ENCODE peak calls at places on chromosomes 7 and 10, in eight cellular contexts. One of them, this sample, is unnamed.

GRCh38 chr7:102236592-102237287 is 49.9 kb upstream of the SH2B2 start:
- DNase-seq in activated T-helper 1 cell treated with anti-CD3 and anti-CD28 coated beads, Interleukin-12 subunit alpha, Interleukin-12 subunit beta, Interleukin-2, Interleukin-4 antibody, amounts not matched to agents 30 ng/mL and 10 ng/mL and 1 ng/mL, durations not matched to agents 14 hours and 24 hours and 36 hours: peak; percentile 22
- DNase-seq in MCF 10A: peak; percentile 66
- DNase-seq in posterior cingulate gyrus: peak; percentile 65
- DNase-seq in bronchial epithelial cell: peak; percentile 26
- DNase-seq in BE2C: peak; percentile 76
- DNase-seq in NCI-H1092 treated with DMSO at 0.1 percent for 48 hours: peak; percentile 53
- DNase-seq in brain pericyte: peak; percentile 77
- DNase-seq in this sample: peak; percentile 85

GRCh38 chr7:156232931-156233705 is 407.5 kb upstream of the RNF32 start:
- DNase-seq in MCF 10A: no peak
- DNase-seq in NCI-H1092 treated with DMSO at 0.1 percent for 48 hours: no peak
- DNase-seq in BE2C: no peak
- DNase-seq in brain pericyte: no peak
- DNase-seq in bronchial epithelial cell: no peak
- DNase-seq in activated T-helper 1 cell treated with anti-CD3 and anti-CD28 coated beads, Interleukin-12 subunit alpha, Interleukin-12 subunit beta, Interleukin-2, Interleukin-4 antibody, amounts not matched to agents 30 ng/mL and 10 ng/mL and 1 ng/mL, durations not matched to agents 14 hours and 24 hours and 36 hours: no peak
- DNase-seq in posterior cingulate gyrus: no peak
- DNase-seq in this sample: no peak

GRCh38 chr7:108368466-108368865 is 87.8 kb downstream of the NRCAM start:
- DNase-seq in brain pericyte: no peak
- DNase-seq in posterior cingulate gyrus: no peak
- DNase-seq in activated T-helper 1 cell treated with anti-CD3 and anti-CD28 coated beads, Interleukin-12 subunit alpha, Interleukin-12 subunit beta, Interleukin-2, Interleukin-4 antibody, amounts not matched to agents 30 ng/mL and 10 ng/mL and 1 ng/mL, durations not matched to agents 14 hours and 24 hours and 36 hours: no peak
- DNase-seq in MCF 10A: no peak
- DNase-seq in BE2C: no peak
- DNase-seq in bronchial epithelial cell: no peak
- DNase-seq in NCI-H1092 treated with DMSO at 0.1 percent for 48 hours: peak; percentile 42
- DNase-seq in this sample: no peak

GRCh38 chr10:42958142-42958868 is 118.6 kb upstream of the RET start:
- DNase-seq in bronchial epithelial cell: no peak
- DNase-seq in BE2C: peak; percentile 52
- DNase-seq in posterior cingulate gyrus: no peak
- DNase-seq in brain pericyte: no peak
- DNase-seq in activated T-helper 1 cell treated with anti-CD3 and anti-CD28 coated beads, Interleukin-12 subunit alpha, Interleukin-12 subunit beta, Interleukin-2, Interleukin-4 antibody, amounts not matched to agents 30 ng/mL and 10 ng/mL and 1 ng/mL, durations not matched to agents 14 hours and 24 hours and 36 hours: no peak
- DNase-seq in NCI-H1092 treated with DMSO at 0.1 percent for 48 hours: no peak
- DNase-seq in MCF 10A: no peak
- DNase-seq in this sample: no peak

GRCh38 chr10:126459032-126459831 is 71.0 kb upstream of the ADAM12 start:
- DNase-seq in NCI-H1092 treated with DMSO at 0.1 percent for 48 hours: no peak
- DNase-seq in bronchial epithelial cell: peak; percentile 53
- DNase-seq in posterior cingulate gyrus: no peak
- DNase-seq in activated T-helper 1 cell treated with anti-CD3 and anti-CD28 coated beads, Interleukin-12 subunit alpha, Interleukin-12 subunit beta, Interleukin-2, Interleukin-4 antibody, amounts not matched to agents 30 ng/mL and 10 ng/mL and 1 ng/mL, durations not matched to agents 14 hours and 24 hours and 36 hours: no peak
- DNase-seq in BE2C: no peak
- DNase-seq in brain pericyte: peak; percentile 66
- DNase-seq in MCF 10A: peak; percentile 96
- DNase-seq in this sample: no peak

GRCh38 chr10:89589091-89589725 is 53.8 kb upstream of the SLC16A12 start:
- DNase-seq in brain pericyte: no peak
- DNase-seq in NCI-H1092 treated with DMSO at 0.1 percent for 48 hours: no peak
- DNase-seq in activated T-helper 1 cell treated with anti-CD3 and anti-CD28 coated beads, Interleukin-12 subunit alpha, Interleukin-12 subunit beta, Interleukin-2, Interleukin-4 antibody, amounts not matched to agents 30 ng/mL and 10 ng/mL and 1 ng/mL, durations not matched to agents 14 hours and 24 hours and 36 hours: no peak
- DNase-seq in posterior cingulate gyrus: no peak
- DNase-seq in bronchial epithelial cell: peak; percentile 63
- DNase-seq in MCF 10A: no peak
- DNase-seq in BE2C: no peak
- DNase-seq in this sample: no peak

GRCh38 chr7:2224934-2225333 is 7.8 kb downstream of the MAD1L1 start:
- DNase-seq in posterior cingulate gyrus: no peak
- DNase-seq in NCI-H1092 treated with DMSO at 0.1 percent for 48 hours: no peak
- DNase-seq in bronchial epithelial cell: peak; percentile 66
- DNase-seq in BE2C: no peak
- DNase-seq in brain pericyte: no peak
- DNase-seq in activated T-helper 1 cell treated with anti-CD3 and anti-CD28 coated beads, Interleukin-12 subunit alpha, Interleukin-12 subunit beta, Interleukin-2, Interleukin-4 antibody, amounts not matched to agents 30 ng/mL and 10 ng/mL and 1 ng/mL, durations not matched to agents 14 hours and 24 hours and 36 hours: no peak
- DNase-seq in MCF 10A: peak; percentile 57
- DNase-seq in this sample: peak; percentile 79

GRCh38 chr10:15419279-15419874 is 48.3 kb upstream of the FAM171A1 start:
- DNase-seq in BE2C: peak; percentile 16
- DNase-seq in NCI-H1092 treated with DMSO at 0.1 percent for 48 hours: no peak
- DNase-seq in bronchial epithelial cell: peak; percentile 40
- DNase-seq in brain pericyte: no peak
- DNase-seq in posterior cingulate gyrus: peak; percentile 40
- DNase-seq in activated T-helper 1 cell treated with anti-CD3 and anti-CD28 coated beads, Interleukin-12 subunit alpha, Interleukin-12 subunit beta, Interleukin-2, Interleukin-4 antibody, amounts not matched to agents 30 ng/mL and 10 ng/mL and 1 ng/mL, durations not matched to agents 14 hours and 24 hours and 36 hours: no peak
- DNase-seq in MCF 10A: peak; percentile 60
- DNase-seq in this sample: no peak

GRCh38 chr7:116249969-116250553 is 39.7 kb downstream of the TES start:
- DNase-seq in brain pericyte: no peak
- DNase-seq in BE2C: peak; percentile 13
- DNase-seq in bronchial epithelial cell: peak; percentile 63
- DNase-seq in posterior cingulate gyrus: no peak
- DNase-seq in NCI-H1092 treated with DMSO at 0.1 percent for 48 hours: no peak
- DNase-seq in activated T-helper 1 cell treated with anti-CD3 and anti-CD28 coated beads, Interleukin-12 subunit alpha, Interleukin-12 subunit beta, Interleukin-2, Interleukin-4 antibody, amounts not matched to agents 30 ng/mL and 10 ng/mL and 1 ng/mL, durations not matched to agents 14 hours and 24 hours and 36 hours: no peak
- DNase-seq in MCF 10A: peak; percentile 52
- DNase-seq in this sample: peak; percentile 23

GRCh38 chr10:77872151-77872946 is 54.2 kb downstream of the DLG5 start:
- DNase-seq in brain pericyte: no peak
- DNase-seq in activated T-helper 1 cell treated with anti-CD3 and anti-CD28 coated beads, Interleukin-12 subunit alpha, Interleukin-12 subunit beta, Interleukin-2, Interleukin-4 antibody, amounts not matched to agents 30 ng/mL and 10 ng/mL and 1 ng/mL, durations not matched to agents 14 hours and 24 hours and 36 hours: no peak
- DNase-seq in posterior cingulate gyrus: peak; percentile 87
- DNase-seq in NCI-H1092 treated with DMSO at 0.1 percent for 48 hours: no peak
- DNase-seq in bronchial epithelial cell: no peak
- DNase-seq in BE2C: no peak
- DNase-seq in MCF 10A: peak; percentile 99
- DNase-seq in this sample: no peak

GRCh38 chr10:96043895-96044580 is 655 bp downstream of the CCNJ start:
- DNase-seq in MCF 10A: peak; percentile 51
- DNase-seq in NCI-H1092 treated with DMSO at 0.1 percent for 48 hours: peak; percentile 27
- DNase-seq in brain pericyte: no peak
- DNase-seq in posterior cingulate gyrus: peak; percentile 36
- DNase-seq in bronchial epithelial cell: peak; percentile 28
- DNase-seq in activated T-helper 1 cell treated with anti-CD3 and anti-CD28 coated beads, Interleukin-12 subunit alpha, Interleukin-12 subunit beta, Interleukin-2, Interleukin-4 antibody, amounts not matched to agents 30 ng/mL and 10 ng/mL and 1 ng/mL, durations not matched to agents 14 hours and 24 hours and 36 hours: peak; percentile 38
- DNase-seq in BE2C: peak; percentile 55
- DNase-seq in this sample: peak; percentile 65

GRCh38 chr10:71587941-71588573 is 131.5 kb downstream of the C10orf105 start:
- DNase-seq in BE2C: no peak
- DNase-seq in brain pericyte: peak; percentile 87
- DNase-seq in bronchial epithelial cell: no peak
- DNase-seq in posterior cingulate gyrus: no peak
- DNase-seq in NCI-H1092 treated with DMSO at 0.1 percent for 48 hours: no peak
- DNase-seq in activated T-helper 1 cell treated with anti-CD3 and anti-CD28 coated beads, Interleukin-12 subunit alpha, Interleukin-12 subunit beta, Interleukin-2, Interleukin-4 antibody, amounts not matched to agents 30 ng/mL and 10 ng/mL and 1 ng/mL, durations not matched to agents 14 hours and 24 hours and 36 hours: no peak
- DNase-seq in MCF 10A: no peak
- DNase-seq in this sample: no peak

GRCh38 chr10:28463676-28464395 is 69.1 kb upstream of the WAC start:
- DNase-seq in brain pericyte: no peak
- DNase-seq in NCI-H1092 treated with DMSO at 0.1 percent for 48 hours: peak; percentile 69
- DNase-seq in bronchial epithelial cell: no peak
- DNase-seq in activated T-helper 1 cell treated with anti-CD3 and anti-CD28 coated beads, Interleukin-12 subunit alpha, Interleukin-12 subunit beta, Interleukin-2, Interleukin-4 antibody, amounts not matched to agents 30 ng/mL and 10 ng/mL and 1 ng/mL, durations not matched to agents 14 hours and 24 hours and 36 hours: no peak
- DNase-seq in posterior cingulate gyrus: no peak
- DNase-seq in MCF 10A: no peak
- DNase-seq in BE2C: no peak
- DNase-seq in this sample: no peak

GRCh38 chr10:51915031-51915542 is 215.7 kb upstream of the CSTF2T start:
- DNase-seq in BE2C: peak; percentile 8
- DNase-seq in brain pericyte: no peak
- DNase-seq in MCF 10A: no peak
- DNase-seq in posterior cingulate gyrus: no peak
- DNase-seq in NCI-H1092 treated with DMSO at 0.1 percent for 48 hours: no peak
- DNase-seq in bronchial epithelial cell: no peak
- DNase-seq in activated T-helper 1 cell treated with anti-CD3 and anti-CD28 coated beads, Interleukin-12 subunit alpha, Interleukin-12 subunit beta, Interleukin-2, Interleukin-4 antibody, amounts not matched to agents 30 ng/mL and 10 ng/mL and 1 ng/mL, durations not matched to agents 14 hours and 24 hours and 36 hours: no peak
- DNase-seq in this sample: no peak

GRCh38 chr10:49612513-49613159 is 1.2 kb upstream of the CHAT start:
- DNase-seq in posterior cingulate gyrus: no peak
- DNase-seq in NCI-H1092 treated with DMSO at 0.1 percent for 48 hours: no peak
- DNase-seq in brain pericyte: no peak
- DNase-seq in MCF 10A: no peak
- DNase-seq in bronchial epithelial cell: no peak
- DNase-seq in BE2C: no peak
- DNase-seq in activated T-helper 1 cell treated with anti-CD3 and anti-CD28 coated beads, Interleukin-12 subunit alpha, Interleukin-12 subunit beta, Interleukin-2, Interleukin-4 antibody, amounts not matched to agents 30 ng/mL and 10 ng/mL and 1 ng/mL, durations not matched to agents 14 hours and 24 hours and 36 hours: no peak
- DNase-seq in this sample: no peak

GRCh38 chr7:140640727-140641531 is at the start of gene DENND2A:
- DNase-seq in NCI-H1092 treated with DMSO at 0.1 percent for 48 hours: peak; percentile 75
- DNase-seq in activated T-helper 1 cell treated with anti-CD3 and anti-CD28 coated beads, Interleukin-12 subunit alpha, Interleukin-12 subunit beta, Interleukin-2, Interleukin-4 antibody, amounts not matched to agents 30 ng/mL and 10 ng/mL and 1 ng/mL, durations not matched to agents 14 hours and 24 hours and 36 hours: no peak
- DNase-seq in BE2C: peak; percentile 85
- DNase-seq in posterior cingulate gyrus: peak; percentile 89
- DNase-seq in brain pericyte: no peak
- DNase-seq in bronchial epithelial cell: no peak
- DNase-seq in MCF 10A: no peak
- DNase-seq in this sample: no peak

GRCh38 chr7:127557803-127558202 is 27.6 kb downstream of the GCC1 start:
- DNase-seq in BE2C: no peak
- DNase-seq in bronchial epithelial cell: no peak
- DNase-seq in activated T-helper 1 cell treated with anti-CD3 and anti-CD28 coated beads, Interleukin-12 subunit alpha, Interleukin-12 subunit beta, Interleukin-2, Interleukin-4 antibody, amounts not matched to agents 30 ng/mL and 10 ng/mL and 1 ng/mL, durations not matched to agents 14 hours and 24 hours and 36 hours: no peak
- DNase-seq in brain pericyte: no peak
- DNase-seq in MCF 10A: no peak
- DNase-seq in NCI-H1092 treated with DMSO at 0.1 percent for 48 hours: no peak
- DNase-seq in posterior cingulate gyrus: no peak
- DNase-seq in this sample: no peak

GRCh38 chr10:91570220-91570619 is 62.7 kb downstream of the PPP1R3C start:
- DNase-seq in posterior cingulate gyrus: no peak
- DNase-seq in brain pericyte: no peak
- DNase-seq in MCF 10A: no peak
- DNase-seq in BE2C: no peak
- DNase-seq in activated T-helper 1 cell treated with anti-CD3 and anti-CD28 coated beads, Interleukin-12 subunit alpha, Interleukin-12 subunit beta, Interleukin-2, Interleukin-4 antibody, amounts not matched to agents 30 ng/mL and 10 ng/mL and 1 ng/mL, durations not matched to agents 14 hours and 24 hours and 36 hours: no peak
- DNase-seq in NCI-H1092 treated with DMSO at 0.1 percent for 48 hours: no peak
- DNase-seq in bronchial epithelial cell: no peak
- DNase-seq in this sample: no peak

GRCh38 chr10:923844-924523 is 7.5 kb downstream of the LARP4B start:
- DNase-seq in bronchial epithelial cell: no peak
- DNase-seq in NCI-H1092 treated with DMSO at 0.1 percent for 48 hours: no peak
- DNase-seq in brain pericyte: no peak
- DNase-seq in activated T-helper 1 cell treated with anti-CD3 and anti-CD28 coated beads, Interleukin-12 subunit alpha, Interleukin-12 subunit beta, Interleukin-2, Interleukin-4 antibody, amounts not matched to agents 30 ng/mL and 10 ng/mL and 1 ng/mL, durations not matched to agents 14 hours and 24 hours and 36 hours: no peak
- DNase-seq in posterior cingulate gyrus: no peak
- DNase-seq in MCF 10A: no peak
- DNase-seq in BE2C: no peak
- DNase-seq in this sample: no peak

GRCh38 chr10:18308600-18308999 is 168.4 kb downstream of the CACNB2 start:
- DNase-seq in activated T-helper 1 cell treated with anti-CD3 and anti-CD28 coated beads, Interleukin-12 subunit alpha, Interleukin-12 subunit beta, Interleukin-2, Interleukin-4 antibody, amounts not matched to agents 30 ng/mL and 10 ng/mL and 1 ng/mL, durations not matched to agents 14 hours and 24 hours and 36 hours: no peak
- DNase-seq in NCI-H1092 treated with DMSO at 0.1 percent for 48 hours: no peak
- DNase-seq in bronchial epithelial cell: no peak
- DNase-seq in posterior cingulate gyrus: no peak
- DNase-seq in brain pericyte: no peak
- DNase-seq in BE2C: no peak
- DNase-seq in MCF 10A: peak; percentile 32
- DNase-seq in this sample: no peak

GRCh38 chr7:78326189-78326588 is 527.6 kb downstream of the PHTF2 start:
- DNase-seq in posterior cingulate gyrus: no peak
- DNase-seq in NCI-H1092 treated with DMSO at 0.1 percent for 48 hours: no peak
- DNase-seq in activated T-helper 1 cell treated with anti-CD3 and anti-CD28 coated beads, Interleukin-12 subunit alpha, Interleukin-12 subunit beta, Interleukin-2, Interleukin-4 antibody, amounts not matched to agents 30 ng/mL and 10 ng/mL and 1 ng/mL, durations not matched to agents 14 hours and 24 hours and 36 hours: no peak
- DNase-seq in BE2C: no peak
- DNase-seq in bronchial epithelial cell: peak; percentile 43
- DNase-seq in brain pericyte: no peak
- DNase-seq in MCF 10A: no peak
- DNase-seq in this sample: peak; percentile 4

GRCh38 chr10:67665491-67665890 is 30.5 kb downstream of the CTNNA3 start:
- DNase-seq in BE2C: peak; percentile 8
- DNase-seq in NCI-H1092 treated with DMSO at 0.1 percent for 48 hours: no peak
- DNase-seq in brain pericyte: no peak
- DNase-seq in activated T-helper 1 cell treated with anti-CD3 and anti-CD28 coated beads, Interleukin-12 subunit alpha, Interleukin-12 subunit beta, Interleukin-2, Interleukin-4 antibody, amounts not matched to agents 30 ng/mL and 10 ng/mL and 1 ng/mL, durations not matched to agents 14 hours and 24 hours and 36 hours: no peak
- DNase-seq in posterior cingulate gyrus: peak; percentile 68
- DNase-seq in MCF 10A: peak; percentile 36
- DNase-seq in bronchial epithelial cell: peak; percentile 22
- DNase-seq in this sample: no peak

GRCh38 chr10:44385726-44386438 is 985 bp upstream of the CXCL12 start:
- DNase-seq in brain pericyte: no peak
- DNase-seq in activated T-helper 1 cell treated with anti-CD3 and anti-CD28 coated beads, Interleukin-12 subunit alpha, Interleukin-12 subunit beta, Interleukin-2, Interleukin-4 antibody, amounts not matched to agents 30 ng/mL and 10 ng/mL and 1 ng/mL, durations not matched to agents 14 hours and 24 hours and 36 hours: no peak
- DNase-seq in MCF 10A: no peak
- DNase-seq in NCI-H1092 treated with DMSO at 0.1 percent for 48 hours: no peak
- DNase-seq in BE2C: no peak
- DNase-seq in bronchial epithelial cell: no peak
- DNase-seq in posterior cingulate gyrus: no peak
- DNase-seq in this sample: no peak

GRCh38 chr10:121405096-121405495 is 193.1 kb downstream of the FGFR2 start:
- DNase-seq in brain pericyte: no peak
- DNase-seq in posterior cingulate gyrus: no peak
- DNase-seq in MCF 10A: no peak
- DNase-seq in bronchial epithelial cell: no peak
- DNase-seq in activated T-helper 1 cell treated with anti-CD3 and anti-CD28 coated beads, Interleukin-12 subunit alpha, Interleukin-12 subunit beta, Interleukin-2, Interleukin-4 antibody, amounts not matched to agents 30 ng/mL and 10 ng/mL and 1 ng/mL, durations not matched to agents 14 hours and 24 hours and 36 hours: no peak
- DNase-seq in NCI-H1092 treated with DMSO at 0.1 percent for 48 hours: no peak
- DNase-seq in BE2C: no peak
- DNase-seq in this sample: no peak

GRCh38 chr7:27091936-27092752 is 3.7 kb downstream of the HOXA1 start:
- DNase-seq in NCI-H1092 treated with DMSO at 0.1 percent for 48 hours: peak; percentile 45
- DNase-seq in MCF 10A: no peak
- DNase-seq in activated T-helper 1 cell treated with anti-CD3 and anti-CD28 coated beads, Interleukin-12 subunit alpha, Interleukin-12 subunit beta, Interleukin-2, Interleukin-4 antibody, amounts not matched to agents 30 ng/mL and 10 ng/mL and 1 ng/mL, durations not matched to agents 14 hours and 24 hours and 36 hours: no peak
- DNase-seq in BE2C: no peak
- DNase-seq in posterior cingulate gyrus: no peak
- DNase-seq in bronchial epithelial cell: no peak
- DNase-seq in brain pericyte: no peak
- DNase-seq in this sample: no peak

GRCh38 chr10:31262672-31263071 is 56.3 kb upstream of the ZEB1 start:
- DNase-seq in MCF 10A: no peak
- DNase-seq in brain pericyte: peak; percentile 44
- DNase-seq in NCI-H1092 treated with DMSO at 0.1 percent for 48 hours: no peak
- DNase-seq in posterior cingulate gyrus: no peak
- DNase-seq in bronchial epithelial cell: no peak
- DNase-seq in BE2C: no peak
- DNase-seq in activated T-helper 1 cell treated with anti-CD3 and anti-CD28 coated beads, Interleukin-12 subunit alpha, Interleukin-12 subunit beta, Interleukin-2, Interleukin-4 antibody, amounts not matched to agents 30 ng/mL and 10 ng/mL and 1 ng/mL, durations not matched to agents 14 hours and 24 hours and 36 hours: no peak
- DNase-seq in this sample: no peak

GRCh38 chr7:107394831-107395230 is 75.0 kb upstream of the GPR22 start:
- DNase-seq in MCF 10A: no peak
- DNase-seq in activated T-helper 1 cell treated with anti-CD3 and anti-CD28 coated beads, Interleukin-12 subunit alpha, Interleukin-12 subunit beta, Interleukin-2, Interleukin-4 antibody, amounts not matched to agents 30 ng/mL and 10 ng/mL and 1 ng/mL, durations not matched to agents 14 hours and 24 hours and 36 hours: no peak
- DNase-seq in posterior cingulate gyrus: no peak
- DNase-seq in NCI-H1092 treated with DMSO at 0.1 percent for 48 hours: no peak
- DNase-seq in bronchial epithelial cell: no peak
- DNase-seq in brain pericyte: no peak
- DNase-seq in BE2C: no peak
- DNase-seq in this sample: no peak

GRCh38 chr7:116224492-116225098 is 14.3 kb downstream of the TES start:
- DNase-seq in bronchial epithelial cell: no peak
- DNase-seq in brain pericyte: no peak
- DNase-seq in posterior cingulate gyrus: no peak
- DNase-seq in BE2C: no peak
- DNase-seq in NCI-H1092 treated with DMSO at 0.1 percent for 48 hours: no peak
- DNase-seq in MCF 10A: peak; percentile 29
- DNase-seq in activated T-helper 1 cell treated with anti-CD3 and anti-CD28 coated beads, Interleukin-12 subunit alpha, Interleukin-12 subunit beta, Interleukin-2, Interleukin-4 antibody, amounts not matched to agents 30 ng/mL and 10 ng/mL and 1 ng/mL, durations not matched to agents 14 hours and 24 hours and 36 hours: no peak
- DNase-seq in this sample: no peak

GRCh38 chr10:84335516-84335915 is 7.1 kb downstream of the CCSER2 start:
- DNase-seq in bronchial epithelial cell: no peak
- DNase-seq in NCI-H1092 treated with DMSO at 0.1 percent for 48 hours: no peak
- DNase-seq in MCF 10A: no peak
- DNase-seq in brain pericyte: no peak
- DNase-seq in activated T-helper 1 cell treated with anti-CD3 and anti-CD28 coated beads, Interleukin-12 subunit alpha, Interleukin-12 subunit beta, Interleukin-2, Interleukin-4 antibody, amounts not matched to agents 30 ng/mL and 10 ng/mL and 1 ng/mL, durations not matched to agents 14 hours and 24 hours and 36 hours: no peak
- DNase-seq in BE2C: peak; percentile 45
- DNase-seq in posterior cingulate gyrus: no peak
- DNase-seq in this sample: no peak

GRCh38 chr10:71844084-71844483 is 7.0 kb downstream of the PSAP start:
- DNase-seq in bronchial epithelial cell: no peak
- DNase-seq in brain pericyte: no peak
- DNase-seq in BE2C: no peak
- DNase-seq in MCF 10A: no peak
- DNase-seq in posterior cingulate gyrus: no peak
- DNase-seq in NCI-H1092 treated with DMSO at 0.1 percent for 48 hours: no peak
- DNase-seq in activated T-helper 1 cell treated with anti-CD3 and anti-CD28 coated beads, Interleukin-12 subunit alpha, Interleukin-12 subunit beta, Interleukin-2, Interleukin-4 antibody, amounts not matched to agents 30 ng/mL and 10 ng/mL and 1 ng/mL, durations not matched to agents 14 hours and 24 hours and 36 hours: no peak
- DNase-seq in this sample: no peak

GRCh38 chr10:51029172-51029641 is 45.1 kb upstream of the PRKG1 start:
- DNase-seq in bronchial epithelial cell: peak; percentile 62
- DNase-seq in posterior cingulate gyrus: no peak
- DNase-seq in BE2C: no peak
- DNase-seq in MCF 10A: no peak
- DNase-seq in NCI-H1092 treated with DMSO at 0.1 percent for 48 hours: no peak
- DNase-seq in brain pericyte: no peak
- DNase-seq in activated T-helper 1 cell treated with anti-CD3 and anti-CD28 coated beads, Interleukin-12 subunit alpha, Interleukin-12 subunit beta, Interleukin-2, Interleukin-4 antibody, amounts not matched to agents 30 ng/mL and 10 ng/mL and 1 ng/mL, durations not matched to agents 14 hours and 24 hours and 36 hours: no peak
- DNase-seq in this sample: peak; percentile 7

GRCh38 chr10:132223156-132223590 is 36.4 kb downstream of the DPYSL4 start:
- DNase-seq in NCI-H1092 treated with DMSO at 0.1 percent for 48 hours: peak; percentile 57
- DNase-seq in posterior cingulate gyrus: peak; percentile 83
- DNase-seq in brain pericyte: peak; percentile 16
- DNase-seq in MCF 10A: peak; percentile 79
- DNase-seq in bronchial epithelial cell: peak; percentile 48
- DNase-seq in BE2C: peak; percentile 90
- DNase-seq in activated T-helper 1 cell treated with anti-CD3 and anti-CD28 coated beads, Interleukin-12 subunit alpha, Interleukin-12 subunit beta, Interleukin-2, Interleukin-4 antibody, amounts not matched to agents 30 ng/mL and 10 ng/mL and 1 ng/mL, durations not matched to agents 14 hours and 24 hours and 36 hours: peak; percentile 64
- DNase-seq in this sample: peak; percentile 82

GRCh38 chr10:58951750-58952149 is 224.7 kb upstream of the PHYHIPL start:
- DNase-seq in brain pericyte: no peak
- DNase-seq in MCF 10A: no peak
- DNase-seq in activated T-helper 1 cell treated with anti-CD3 and anti-CD28 coated beads, Interleukin-12 subunit alpha, Interleukin-12 subunit beta, Interleukin-2, Interleukin-4 antibody, amounts not matched to agents 30 ng/mL and 10 ng/mL and 1 ng/mL, durations not matched to agents 14 hours and 24 hours and 36 hours: no peak
- DNase-seq in bronchial epithelial cell: no peak
- DNase-seq in NCI-H1092 treated with DMSO at 0.1 percent for 48 hours: no peak
- DNase-seq in BE2C: no peak
- DNase-seq in posterior cingulate gyrus: no peak
- DNase-seq in this sample: no peak

GRCh38 chr10:3068201-3068967 is 1.0 kb downstream of the PFKP start:
- DNase-seq in bronchial epithelial cell: no peak
- DNase-seq in NCI-H1092 treated with DMSO at 0.1 percent for 48 hours: peak; percentile 41
- DNase-seq in BE2C: peak; percentile 57
- DNase-seq in brain pericyte: no peak
- DNase-seq in MCF 10A: peak; percentile 50
- DNase-seq in activated T-helper 1 cell treated with anti-CD3 and anti-CD28 coated beads, Interleukin-12 subunit alpha, Interleukin-12 subunit beta, Interleukin-2, Interleukin-4 antibody, amounts not matched to agents 30 ng/mL and 10 ng/mL and 1 ng/mL, durations not matched to agents 14 hours and 24 hours and 36 hours: peak; percentile 58
- DNase-seq in posterior cingulate gyrus: peak; percentile 32
- DNase-seq in this sample: peak; percentile 26

This sample was measured in RWPE1.